ENCODE peak calls at places on chromosome 20, in nine cellular contexts. M is Daoy; K is IMR-90; S is colonic mucosa; O is progenitor cell of endocrine pancreas; C is naive thymus-derived CD8-positive, alpha-beta T cell; X is GM20000; U is stimulated activated CD4-positive, alpha-beta T cell treated with anti-CD3 and anti-CD28 coated beads, TNF-alpha, amount 100 ng/mL, for 4 hours; H is ascending aorta. P is an unnamed sample.

GRCh38 chr20:12358655-12359009 is 440.9 kb downstream of the BTBD3 start:
- DNase-seq in X (no peak), H (no peak), U (no peak), S (no peak), M (no peak), C (no peak), O (no peak), K (no peak), P (no peak)

GRCh38 chr20:17644451-17644850 is 37.6 kb downstream of the RRBP1 start:
- DNase-seq in U (no peak), K (no peak), S (no peak), H (no peak), O (no peak), M (no peak), X (no peak), C (no peak), P (no peak)

GRCh38 chr20:43379239-43379917 is 78.3 kb upstream of the SRSF6 start:
- DNase-seq in C (no peak), M (peak; percentile 89), O (no peak), U (no peak), X (no peak), H (no peak), K (peak; percentile 96), S (no peak), P (no peak)

GRCh38 chr20:38201356-38201755 is 36.3 kb upstream of the TGM2 start:
- DNase-seq in H (no peak), K (peak; percentile 93), X (no peak), O (no peak), U (no peak), S (no peak), M (peak; percentile 77), C (no peak), P (no peak)

GRCh38 chr20:3583765-3584164 is 79.4 kb downstream of the GFRA4 start:
- DNase-seq in S (no peak), X (no peak), K (no peak), U (no peak), H (no peak), M (no peak), C (no peak), O (no peak), P (no peak)

GRCh38 chr20:63232235-63233060 is 3.3 kb upstream of the BIRC7 start:
- DNase-seq in K (peak; percentile 96), H (no peak), C (no peak), X (no peak), M (peak; percentile 95), U (no peak), O (no peak), S (no peak), P (no peak)

GRCh38 chr20:31675828-31676533 is 38.3 kb downstream of the COX4I2 start:
- DNase-seq in M (peak; percentile 18), U (peak; percentile 18), X (peak; percentile 47), K (peak; percentile 25), C (peak; percentile 32), S (peak; percentile 40), O (no peak), H (no peak), P (no peak)

GRCh38 chr20:38547288-38547825 is 33.6 kb upstream of the ADIG start:
- DNase-seq in X (no peak), C (no peak), M (no peak), S (no peak), U (no peak), H (no peak), K (no peak), O (no peak), P (no peak)

GRCh38 chr20:25315418-25316210 is 67.7 kb downstream of the PYGB start:
- DNase-seq in X (no peak), M (peak; percentile 36), H (no peak), U (no peak), C (no peak), O (no peak), S (no peak), K (peak; percentile 56), P (no peak)

GRCh38 chr20:37669062-37669772 is 24.6 kb upstream of the CTNNBL1 start:
- DNase-seq in H (no peak), C (no peak), M (peak; percentile 82), U (no peak), O (no peak), K (no peak), X (no peak), S (no peak), P (no peak)

GRCh38 chr20:50278684-50279531 is 88.3 kb downstream of the CEBPB start:
- DNase-seq in H (no peak), C (no peak), K (no peak), O (no peak), X (no peak), S (peak; percentile 73), U (no peak), M (no peak), P (no peak)

GRCh38 chr20:39716796-39717341 is 754.7 kb downstream of the DHX35 start:
- DNase-seq in X (no peak), M (no peak), K (no peak), H (no peak), O (no peak), U (no peak), C (no peak), S (no peak), P (no peak)

GRCh38 chr20:32775240-32775991 is 13.2 kb downstream of the DNMT3B start:
- DNase-seq in O (no peak), M (no peak), C (no peak), K (no peak), X (no peak), U (no peak), H (no peak), S (no peak), P (no peak)

GRCh38 chr20:7980332-7981046 is 39.1 kb downstream of the TMX4 start:
- DNase-seq in X (peak; percentile 32), O (no peak), U (no peak), H (no peak), C (no peak), M (peak; percentile 19), S (no peak), K (peak; percentile 64), P (peak; percentile 56)

GRCh38 chr20:19960745-19961144 is 56.4 kb upstream of the NAA20 start:
- DNase-seq in M (no peak), C (no peak), S (no peak), H (no peak), X (no peak), K (no peak), O (no peak), U (no peak), P (no peak)

GRCh38 chr20:13800728-13801134 is 15.9 kb downstream of the NDUFAF5 start:
- DNase-seq in M (peak; percentile 24), K (peak; percentile 85), H (no peak), S (peak; percentile 52), U (no peak), X (no peak), O (no peak), C (no peak), P (peak; percentile 61)

GRCh38 chr20:35398660-35399144 is 13.1 kb downstream of the UQCC1 start:
- DNase-seq in X (no peak), S (no peak), C (no peak), M (no peak), H (no peak), O (no peak), U (no peak), K (peak; percentile 26), P (no peak)